ENCODE peak calls at places on chromosomes 4 and X, in nine cellular contexts. One of them, this sample, is unnamed.

GRCh38 chr4:133711817-133712216 is 489.8 kb downstream of the PABPC4L start:
- DNase-seq in stimulated activated CD4-positive, alpha-beta T cell treated with anti-CD3 and anti-CD28 coated beads, Interleukin-15, amount 100 ng/mL, for 1 hour: no peak
- DNase-seq in T-helper 9 cell: no peak
- DNase-seq in ecto neural progenitor cell: no peak
- DNase-seq in AG08396: no peak
- DNase-seq in mammary epithelial cell: no peak
- DNase-seq in HFFc6: peak
- DNase-seq in sciatic nerve: no peak
- DNase-seq in mucosa of gallbladder: no peak
- DNase-seq in this sample: no peak

GRCh38 chr4:96379524-96379923 is 539.6 kb downstream of the PDHA2 start:
- DNase-seq in stimulated activated CD4-positive, alpha-beta T cell treated with anti-CD3 and anti-CD28 coated beads, Interleukin-15, amount 100 ng/mL, for 1 hour: no peak
- DNase-seq in T-helper 9 cell: no peak
- DNase-seq in ecto neural progenitor cell: no peak
- DNase-seq in AG08396: no peak
- DNase-seq in mammary epithelial cell: no peak
- DNase-seq in HFFc6: no peak
- DNase-seq in sciatic nerve: no peak
- DNase-seq in mucosa of gallbladder: no peak
- DNase-seq in this sample: no peak

GRCh38 chrX:131778269-131779218 is 234.7 kb downstream of the OR13H1 start:
- DNase-seq in stimulated activated CD4-positive, alpha-beta T cell treated with anti-CD3 and anti-CD28 coated beads, Interleukin-15, amount 100 ng/mL, for 1 hour: no peak
- DNase-seq in T-helper 9 cell: peak
- DNase-seq in ecto neural progenitor cell: no peak
- DNase-seq in AG08396: peak
- DNase-seq in mammary epithelial cell: peak
- DNase-seq in HFFc6: no peak
- DNase-seq in sciatic nerve: peak
- DNase-seq in mucosa of gallbladder: peak
- DNase-seq in this sample: no peak

GRCh38 chrX:80335062-80335830 is 85.0 kb upstream of the TENT5D start:
- DNase-seq in stimulated activated CD4-positive, alpha-beta T cell treated with anti-CD3 and anti-CD28 coated beads, Interleukin-15, amount 100 ng/mL, for 1 hour: no peak
- DNase-seq in T-helper 9 cell: no peak
- DNase-seq in ecto neural progenitor cell: peak
- DNase-seq in AG08396: no peak
- DNase-seq in mammary epithelial cell: peak
- DNase-seq in HFFc6: no peak
- DNase-seq in sciatic nerve: peak
- DNase-seq in mucosa of gallbladder: peak
- DNase-seq in this sample: no peak

GRCh38 chr4:186948361-186949291 is 225.0 kb upstream of the FAT1 start:
- DNase-seq in stimulated activated CD4-positive, alpha-beta T cell treated with anti-CD3 and anti-CD28 coated beads, Interleukin-15, amount 100 ng/mL, for 1 hour: no peak
- DNase-seq in T-helper 9 cell: no peak
- DNase-seq in ecto neural progenitor cell: peak
- DNase-seq in AG08396: peak
- DNase-seq in mammary epithelial cell: no peak
- DNase-seq in HFFc6: peak
- DNase-seq in sciatic nerve: no peak
- DNase-seq in mucosa of gallbladder: no peak
- DNase-seq in this sample: peak

GRCh38 chr4:138205531-138206233 is 36.5 kb downstream of the SLC7A11 start:
- DNase-seq in stimulated activated CD4-positive, alpha-beta T cell treated with anti-CD3 and anti-CD28 coated beads, Interleukin-15, amount 100 ng/mL, for 1 hour: no peak
- DNase-seq in T-helper 9 cell: no peak
- DNase-seq in ecto neural progenitor cell: no peak
- DNase-seq in AG08396: no peak
- DNase-seq in mammary epithelial cell: no peak
- DNase-seq in HFFc6: no peak
- DNase-seq in sciatic nerve: no peak
- DNase-seq in mucosa of gallbladder: no peak
- DNase-seq in this sample: no peak

GRCh38 chrX:12245650-12246645 is 107.7 kb downstream of the FRMPD4 start:
- DNase-seq in stimulated activated CD4-positive, alpha-beta T cell treated with anti-CD3 and anti-CD28 coated beads, Interleukin-15, amount 100 ng/mL, for 1 hour: no peak
- DNase-seq in T-helper 9 cell: no peak
- DNase-seq in ecto neural progenitor cell: no peak
- DNase-seq in AG08396: peak
- DNase-seq in mammary epithelial cell: peak
- DNase-seq in HFFc6: peak
- DNase-seq in sciatic nerve: no peak
- DNase-seq in mucosa of gallbladder: no peak
- DNase-seq in this sample: peak

GRCh38 chr4:111449657-111450056 is 695.6 kb upstream of the FAM241A start:
- DNase-seq in stimulated activated CD4-positive, alpha-beta T cell treated with anti-CD3 and anti-CD28 coated beads, Interleukin-15, amount 100 ng/mL, for 1 hour: no peak
- DNase-seq in T-helper 9 cell: no peak
- DNase-seq in ecto neural progenitor cell: no peak
- DNase-seq in AG08396: no peak
- DNase-seq in mammary epithelial cell: peak
- DNase-seq in HFFc6: no peak
- DNase-seq in sciatic nerve: no peak
- DNase-seq in mucosa of gallbladder: no peak
- DNase-seq in this sample: no peak

GRCh38 chrX:15973299-15973698 is 118.7 kb upstream of the AP1S2 start:
- DNase-seq in stimulated activated CD4-positive, alpha-beta T cell treated with anti-CD3 and anti-CD28 coated beads, Interleukin-15, amount 100 ng/mL, for 1 hour: no peak
- DNase-seq in T-helper 9 cell: peak
- DNase-seq in ecto neural progenitor cell: peak
- DNase-seq in AG08396: peak
- DNase-seq in mammary epithelial cell: peak
- DNase-seq in HFFc6: peak
- DNase-seq in sciatic nerve: no peak
- DNase-seq in mucosa of gallbladder: peak
- DNase-seq in this sample: peak

GRCh38 chr4:76459291-76459723 is 24.3 kb downstream of the SHROOM3 start:
- DNase-seq in stimulated activated CD4-positive, alpha-beta T cell treated with anti-CD3 and anti-CD28 coated beads, Interleukin-15, amount 100 ng/mL, for 1 hour: no peak
- DNase-seq in T-helper 9 cell: no peak
- DNase-seq in ecto neural progenitor cell: peak
- DNase-seq in AG08396: peak
- DNase-seq in mammary epithelial cell: peak
- DNase-seq in HFFc6: peak
- DNase-seq in sciatic nerve: no peak
- DNase-seq in mucosa of gallbladder: no peak
- DNase-seq in this sample: no peak

GRCh38 chr4:143344774-143345173 is 8.1 kb downstream of the GAB1 start:
- DNase-seq in stimulated activated CD4-positive, alpha-beta T cell treated with anti-CD3 and anti-CD28 coated beads, Interleukin-15, amount 100 ng/mL, for 1 hour: no peak
- DNase-seq in T-helper 9 cell: no peak
- DNase-seq in ecto neural progenitor cell: no peak
- DNase-seq in AG08396: no peak
- DNase-seq in mammary epithelial cell: no peak
- DNase-seq in HFFc6: no peak
- DNase-seq in sciatic nerve: no peak
- DNase-seq in mucosa of gallbladder: no peak
- DNase-seq in this sample: no peak

GRCh38 chrX:24988314-24988713 is 27.5 kb downstream of the ARX start:
- DNase-seq in stimulated activated CD4-positive, alpha-beta T cell treated with anti-CD3 and anti-CD28 coated beads, Interleukin-15, amount 100 ng/mL, for 1 hour: no peak
- DNase-seq in T-helper 9 cell: no peak
- DNase-seq in ecto neural progenitor cell: no peak
- DNase-seq in AG08396: no peak
- DNase-seq in mammary epithelial cell: no peak
- DNase-seq in HFFc6: no peak
- DNase-seq in sciatic nerve: no peak
- DNase-seq in mucosa of gallbladder: no peak
- DNase-seq in this sample: no peak

GRCh38 chrX:34382416-34382815 is 250.3 kb upstream of the FAM47A start:
- DNase-seq in stimulated activated CD4-positive, alpha-beta T cell treated with anti-CD3 and anti-CD28 coated beads, Interleukin-15, amount 100 ng/mL, for 1 hour: no peak
- DNase-seq in T-helper 9 cell: no peak
- DNase-seq in ecto neural progenitor cell: no peak
- DNase-seq in AG08396: no peak
- DNase-seq in mammary epithelial cell: peak
- DNase-seq in HFFc6: peak
- DNase-seq in sciatic nerve: no peak
- DNase-seq in mucosa of gallbladder: no peak
- DNase-seq in this sample: peak

GRCh38 chrX:33252306-33252825 is 41.0 kb upstream of the DMD start:
- DNase-seq in stimulated activated CD4-positive, alpha-beta T cell treated with anti-CD3 and anti-CD28 coated beads, Interleukin-15, amount 100 ng/mL, for 1 hour: no peak
- DNase-seq in T-helper 9 cell: no peak
- DNase-seq in ecto neural progenitor cell: no peak
- DNase-seq in AG08396: no peak
- DNase-seq in mammary epithelial cell: no peak
- DNase-seq in HFFc6: no peak
- DNase-seq in sciatic nerve: no peak
- DNase-seq in mucosa of gallbladder: no peak
- DNase-seq in this sample: no peak

GRCh38 chr4:7876096-7876993 is 63.3 kb downstream of the AFAP1 start:
- DNase-seq in stimulated activated CD4-positive, alpha-beta T cell treated with anti-CD3 and anti-CD28 coated beads, Interleukin-15, amount 100 ng/mL, for 1 hour: peak
- DNase-seq in T-helper 9 cell: peak
- DNase-seq in ecto neural progenitor cell: no peak
- DNase-seq in AG08396: no peak
- DNase-seq in mammary epithelial cell: peak
- DNase-seq in HFFc6: peak
- DNase-seq in sciatic nerve: no peak
- DNase-seq in mucosa of gallbladder: no peak
- DNase-seq in this sample: peak

GRCh38 chrX:131704136-131704695 is 160.3 kb downstream of the OR13H1 start:
- DNase-seq in stimulated activated CD4-positive, alpha-beta T cell treated with anti-CD3 and anti-CD28 coated beads, Interleukin-15, amount 100 ng/mL, for 1 hour: no peak
- DNase-seq in T-helper 9 cell: peak
- DNase-seq in ecto neural progenitor cell: no peak
- DNase-seq in AG08396: peak
- DNase-seq in mammary epithelial cell: peak
- DNase-seq in HFFc6: peak
- DNase-seq in sciatic nerve: peak
- DNase-seq in mucosa of gallbladder: peak
- DNase-seq in this sample: peak

GRCh38 chr4:6674500-6675149 is 19.1 kb upstream of the S100P start:
- DNase-seq in stimulated activated CD4-positive, alpha-beta T cell treated with anti-CD3 and anti-CD28 coated beads, Interleukin-15, amount 100 ng/mL, for 1 hour: peak
- DNase-seq in T-helper 9 cell: peak
- DNase-seq in ecto neural progenitor cell: no peak
- DNase-seq in AG08396: no peak
- DNase-seq in mammary epithelial cell: peak
- DNase-seq in HFFc6: no peak
- DNase-seq in sciatic nerve: no peak
- DNase-seq in mucosa of gallbladder: peak
- DNase-seq in this sample: no peak

GRCh38 chr4:4327652-4328121 is 37.6 kb downstream of the ZBTB49 start:
- DNase-seq in stimulated activated CD4-positive, alpha-beta T cell treated with anti-CD3 and anti-CD28 coated beads, Interleukin-15, amount 100 ng/mL, for 1 hour: no peak
- DNase-seq in T-helper 9 cell: no peak
- DNase-seq in ecto neural progenitor cell: peak
- DNase-seq in AG08396: peak
- DNase-seq in mammary epithelial cell: no peak
- DNase-seq in HFFc6: no peak
- DNase-seq in sciatic nerve: peak
- DNase-seq in mucosa of gallbladder: peak
- DNase-seq in this sample: peak

GRCh38 chr4:151420408-151420807 is 11.4 kb downstream of the FHIP1A start:
- DNase-seq in stimulated activated CD4-positive, alpha-beta T cell treated with anti-CD3 and anti-CD28 coated beads, Interleukin-15, amount 100 ng/mL, for 1 hour: no peak
- DNase-seq in T-helper 9 cell: no peak
- DNase-seq in ecto neural progenitor cell: no peak
- DNase-seq in AG08396: no peak
- DNase-seq in mammary epithelial cell: no peak
- DNase-seq in HFFc6: peak
- DNase-seq in sciatic nerve: no peak
- DNase-seq in mucosa of gallbladder: no peak
- DNase-seq in this sample: no peak

GRCh38 chr4:24809376-24809775 is 14.0 kb downstream of the SOD3 start:
- DNase-seq in stimulated activated CD4-positive, alpha-beta T cell treated with anti-CD3 and anti-CD28 coated beads, Interleukin-15, amount 100 ng/mL, for 1 hour: no peak
- DNase-seq in T-helper 9 cell: no peak
- DNase-seq in ecto neural progenitor cell: no peak
- DNase-seq in AG08396: no peak
- DNase-seq in mammary epithelial cell: no peak
- DNase-seq in HFFc6: no peak
- DNase-seq in sciatic nerve: no peak
- DNase-seq in mucosa of gallbladder: no peak
- DNase-seq in this sample: no peak

GRCh38 chr4:16779028-16779675 is 119.3 kb downstream of the LDB2 start:
- DNase-seq in stimulated activated CD4-positive, alpha-beta T cell treated with anti-CD3 and anti-CD28 coated beads, Interleukin-15, amount 100 ng/mL, for 1 hour: no peak
- DNase-seq in T-helper 9 cell: no peak
- DNase-seq in ecto neural progenitor cell: no peak
- DNase-seq in AG08396: no peak
- DNase-seq in mammary epithelial cell: no peak
- DNase-seq in HFFc6: no peak
- DNase-seq in sciatic nerve: no peak
- DNase-seq in mucosa of gallbladder: no peak
- DNase-seq in this sample: no peak

GRCh38 chrX:13581554-13581953 is 12.2 kb downstream of the EGFL6 start:
- DNase-seq in stimulated activated CD4-positive, alpha-beta T cell treated with anti-CD3 and anti-CD28 coated beads, Interleukin-15, amount 100 ng/mL, for 1 hour: no peak
- DNase-seq in T-helper 9 cell: no peak
- DNase-seq in ecto neural progenitor cell: no peak
- DNase-seq in AG08396: no peak
- DNase-seq in mammary epithelial cell: no peak
- DNase-seq in HFFc6: no peak
- DNase-seq in sciatic nerve: no peak
- DNase-seq in mucosa of gallbladder: no peak
- DNase-seq in this sample: no peak

GRCh38 chr4:13844740-13845139 is 217.2 kb upstream of the BOD1L1 start:
- DNase-seq in stimulated activated CD4-positive, alpha-beta T cell treated with anti-CD3 and anti-CD28 coated beads, Interleukin-15, amount 100 ng/mL, for 1 hour: no peak
- DNase-seq in T-helper 9 cell: no peak
- DNase-seq in ecto neural progenitor cell: no peak
- DNase-seq in AG08396: no peak
- DNase-seq in mammary epithelial cell: no peak
- DNase-seq in HFFc6: no peak
- DNase-seq in sciatic nerve: no peak
- DNase-seq in mucosa of gallbladder: no peak
- DNase-seq in this sample: no peak

GRCh38 chrX:106875151-106875550 is 28.0 kb downstream of the RIPPLY1 start:
- DNase-seq in stimulated activated CD4-positive, alpha-beta T cell treated with anti-CD3 and anti-CD28 coated beads, Interleukin-15, amount 100 ng/mL, for 1 hour: no peak
- DNase-seq in T-helper 9 cell: no peak
- DNase-seq in ecto neural progenitor cell: no peak
- DNase-seq in AG08396: no peak
- DNase-seq in mammary epithelial cell: no peak
- DNase-seq in HFFc6: no peak
- DNase-seq in sciatic nerve: no peak
- DNase-seq in mucosa of gallbladder: no peak
- DNase-seq in this sample: no peak

GRCh38 chr4:137905930-137906329 is 336.2 kb downstream of the SLC7A11 start:
- DNase-seq in stimulated activated CD4-positive, alpha-beta T cell treated with anti-CD3 and anti-CD28 coated beads, Interleukin-15, amount 100 ng/mL, for 1 hour: no peak
- DNase-seq in T-helper 9 cell: no peak
- DNase-seq in ecto neural progenitor cell: no peak
- DNase-seq in AG08396: no peak
- DNase-seq in mammary epithelial cell: no peak
- DNase-seq in HFFc6: peak
- DNase-seq in sciatic nerve: no peak
- DNase-seq in mucosa of gallbladder: no peak
- DNase-seq in this sample: no peak

GRCh38 chrX:72305286-72306084 is at the start of gene CITED1:
- DNase-seq in stimulated activated CD4-positive, alpha-beta T cell treated with anti-CD3 and anti-CD28 coated beads, Interleukin-15, amount 100 ng/mL, for 1 hour: no peak
- DNase-seq in T-helper 9 cell: no peak
- DNase-seq in ecto neural progenitor cell: peak
- DNase-seq in AG08396: no peak
- DNase-seq in mammary epithelial cell: peak
- DNase-seq in HFFc6: no peak
- DNase-seq in sciatic nerve: no peak
- DNase-seq in mucosa of gallbladder: no peak
- DNase-seq in this sample: no peak

GRCh38 chr4:18931643-18932373 is 910.3 kb upstream of the LCORL start:
- DNase-seq in stimulated activated CD4-positive, alpha-beta T cell treated with anti-CD3 and anti-CD28 coated beads, Interleukin-15, amount 100 ng/mL, for 1 hour: no peak
- DNase-seq in T-helper 9 cell: no peak
- DNase-seq in ecto neural progenitor cell: no peak
- DNase-seq in AG08396: no peak
- DNase-seq in mammary epithelial cell: no peak
- DNase-seq in HFFc6: no peak
- DNase-seq in sciatic nerve: no peak
- DNase-seq in mucosa of gallbladder: no peak
- DNase-seq in this sample: no peak

This sample was measured in hepatic stellate cell.